ENCODE peak calls at places on chromosomes 7 and 10, in five cellular contexts. One of them, this sample, is unnamed.

GRCh38 chr7:8362723-8363369 is 70.6 kb upstream of the NXPH1 start:
- DNase-seq in right cardiac atrium: no peak
- DNase-seq in GM12865: no peak
- DNase-seq in activated naive CD4-positive, alpha-beta T cell treated with anti-CD3 and anti-CD28 coated beads, Interleukin-2, amount 10 ng/mL, durations not matched to agents 7 days and 5 days: no peak
- DNase-seq in stimulated activated CD8-positive, alpha-beta memory T cell treated with anti-CD3 and anti-CD28 coated beads, Interleukin-7, amount 100 ng/mL, for 1 hour: no peak
- DNase-seq in this sample: no peak

GRCh38 chr10:69317175-69318086 is 39.1 kb downstream of the HK1 start:
- DNase-seq in activated naive CD4-positive, alpha-beta T cell treated with anti-CD3 and anti-CD28 coated beads, Interleukin-2, amount 10 ng/mL, durations not matched to agents 7 days and 5 days: no peak
- DNase-seq in stimulated activated CD8-positive, alpha-beta memory T cell treated with anti-CD3 and anti-CD28 coated beads, Interleukin-7, amount 100 ng/mL, for 1 hour: no peak
- DNase-seq in right cardiac atrium: no peak
- DNase-seq in GM12865: peak
- DNase-seq in this sample: no peak

GRCh38 chr10:5519054-5519453 is 5.7 kb upstream of the CALML3 start:
- DNase-seq in stimulated activated CD8-positive, alpha-beta memory T cell treated with anti-CD3 and anti-CD28 coated beads, Interleukin-7, amount 100 ng/mL, for 1 hour: no peak
- DNase-seq in right cardiac atrium: no peak
- DNase-seq in GM12865: no peak
- DNase-seq in activated naive CD4-positive, alpha-beta T cell treated with anti-CD3 and anti-CD28 coated beads, Interleukin-2, amount 10 ng/mL, durations not matched to agents 7 days and 5 days: no peak
- DNase-seq in this sample: no peak

GRCh38 chr10:100528885-100529472 is 692 bp downstream of the NDUFB8 start:
- DNase-seq in right cardiac atrium: no peak
- DNase-seq in activated naive CD4-positive, alpha-beta T cell treated with anti-CD3 and anti-CD28 coated beads, Interleukin-2, amount 10 ng/mL, durations not matched to agents 7 days and 5 days: no peak
- DNase-seq in GM12865: no peak
- DNase-seq in stimulated activated CD8-positive, alpha-beta memory T cell treated with anti-CD3 and anti-CD28 coated beads, Interleukin-7, amount 100 ng/mL, for 1 hour: no peak
- DNase-seq in this sample: no peak

GRCh38 chr7:122413339-122413738 is 108.8 kb upstream of the FEZF1 start:
- DNase-seq in activated naive CD4-positive, alpha-beta T cell treated with anti-CD3 and anti-CD28 coated beads, Interleukin-2, amount 10 ng/mL, durations not matched to agents 7 days and 5 days: no peak
- DNase-seq in GM12865: no peak
- DNase-seq in stimulated activated CD8-positive, alpha-beta memory T cell treated with anti-CD3 and anti-CD28 coated beads, Interleukin-7, amount 100 ng/mL, for 1 hour: no peak
- DNase-seq in right cardiac atrium: no peak
- DNase-seq in this sample: no peak

GRCh38 chr7:170551-171363 is 21.6 kb upstream of the FAM20C start:
- DNase-seq in GM12865: no peak
- DNase-seq in activated naive CD4-positive, alpha-beta T cell treated with anti-CD3 and anti-CD28 coated beads, Interleukin-2, amount 10 ng/mL, durations not matched to agents 7 days and 5 days: no peak
- DNase-seq in stimulated activated CD8-positive, alpha-beta memory T cell treated with anti-CD3 and anti-CD28 coated beads, Interleukin-7, amount 100 ng/mL, for 1 hour: no peak
- DNase-seq in right cardiac atrium: peak
- DNase-seq in this sample: peak

GRCh38 chr10:50577681-50578350 is 45.9 kb downstream of the SGMS1 start:
- DNase-seq in activated naive CD4-positive, alpha-beta T cell treated with anti-CD3 and anti-CD28 coated beads, Interleukin-2, amount 10 ng/mL, durations not matched to agents 7 days and 5 days: no peak
- DNase-seq in right cardiac atrium: peak
- DNase-seq in stimulated activated CD8-positive, alpha-beta memory T cell treated with anti-CD3 and anti-CD28 coated beads, Interleukin-7, amount 100 ng/mL, for 1 hour: no peak
- DNase-seq in GM12865: peak
- DNase-seq in this sample: no peak

GRCh38 chr10:6052247-6053221 is 9.6 kb downstream of the IL2RA start:
- DNase-seq in activated naive CD4-positive, alpha-beta T cell treated with anti-CD3 and anti-CD28 coated beads, Interleukin-2, amount 10 ng/mL, durations not matched to agents 7 days and 5 days: peak
- DNase-seq in GM12865: peak
- DNase-seq in right cardiac atrium: no peak
- DNase-seq in stimulated activated CD8-positive, alpha-beta memory T cell treated with anti-CD3 and anti-CD28 coated beads, Interleukin-7, amount 100 ng/mL, for 1 hour: peak
- DNase-seq in this sample: no peak

GRCh38 chr10:23096814-23097549 is 1.6 kb downstream of the MSRB2 start:
- DNase-seq in activated naive CD4-positive, alpha-beta T cell treated with anti-CD3 and anti-CD28 coated beads, Interleukin-2, amount 10 ng/mL, durations not matched to agents 7 days and 5 days: no peak
- DNase-seq in GM12865: no peak
- DNase-seq in right cardiac atrium: peak
- DNase-seq in stimulated activated CD8-positive, alpha-beta memory T cell treated with anti-CD3 and anti-CD28 coated beads, Interleukin-7, amount 100 ng/mL, for 1 hour: no peak
- DNase-seq in this sample: no peak

GRCh38 chr7:6226194-6226799 is 46.1 kb downstream of the CYTH3 start:
- DNase-seq in activated naive CD4-positive, alpha-beta T cell treated with anti-CD3 and anti-CD28 coated beads, Interleukin-2, amount 10 ng/mL, durations not matched to agents 7 days and 5 days: no peak
- DNase-seq in stimulated activated CD8-positive, alpha-beta memory T cell treated with anti-CD3 and anti-CD28 coated beads, Interleukin-7, amount 100 ng/mL, for 1 hour: no peak
- DNase-seq in right cardiac atrium: no peak
- DNase-seq in GM12865: no peak
- DNase-seq in this sample: no peak

GRCh38 chr7:117021960-117022359 is 68.7 kb downstream of the ST7 start:
- DNase-seq in activated naive CD4-positive, alpha-beta T cell treated with anti-CD3 and anti-CD28 coated beads, Interleukin-2, amount 10 ng/mL, durations not matched to agents 7 days and 5 days: no peak
- DNase-seq in GM12865: no peak
- DNase-seq in stimulated activated CD8-positive, alpha-beta memory T cell treated with anti-CD3 and anti-CD28 coated beads, Interleukin-7, amount 100 ng/mL, for 1 hour: no peak
- DNase-seq in right cardiac atrium: no peak
- DNase-seq in this sample: no peak

GRCh38 chr7:24703296-24703695 is 54.0 kb downstream of the GSDME start:
- DNase-seq in stimulated activated CD8-positive, alpha-beta memory T cell treated with anti-CD3 and anti-CD28 coated beads, Interleukin-7, amount 100 ng/mL, for 1 hour: no peak
- DNase-seq in GM12865: no peak
- DNase-seq in right cardiac atrium: no peak
- DNase-seq in activated naive CD4-positive, alpha-beta T cell treated with anti-CD3 and anti-CD28 coated beads, Interleukin-2, amount 10 ng/mL, durations not matched to agents 7 days and 5 days: no peak
- DNase-seq in this sample: no peak

GRCh38 chr7:20330797-20331230 is at the start of gene ITGB8:
- DNase-seq in right cardiac atrium: peak
- DNase-seq in activated naive CD4-positive, alpha-beta T cell treated with anti-CD3 and anti-CD28 coated beads, Interleukin-2, amount 10 ng/mL, durations not matched to agents 7 days and 5 days: peak
- DNase-seq in GM12865: peak
- DNase-seq in stimulated activated CD8-positive, alpha-beta memory T cell treated with anti-CD3 and anti-CD28 coated beads, Interleukin-7, amount 100 ng/mL, for 1 hour: no peak
- DNase-seq in this sample: no peak

GRCh38 chr7:139915301-139915863 is 86.3 kb downstream of the TBXAS1 start:
- DNase-seq in right cardiac atrium: no peak
- DNase-seq in stimulated activated CD8-positive, alpha-beta memory T cell treated with anti-CD3 and anti-CD28 coated beads, Interleukin-7, amount 100 ng/mL, for 1 hour: no peak
- DNase-seq in GM12865: no peak
- DNase-seq in activated naive CD4-positive, alpha-beta T cell treated with anti-CD3 and anti-CD28 coated beads, Interleukin-2, amount 10 ng/mL, durations not matched to agents 7 days and 5 days: no peak
- DNase-seq in this sample: no peak

GRCh38 chr7:159119851-159120539 is 24.7 kb downstream of the VIPR2 start:
- DNase-seq in right cardiac atrium: no peak
- DNase-seq in stimulated activated CD8-positive, alpha-beta memory T cell treated with anti-CD3 and anti-CD28 coated beads, Interleukin-7, amount 100 ng/mL, for 1 hour: no peak
- DNase-seq in GM12865: no peak
- DNase-seq in activated naive CD4-positive, alpha-beta T cell treated with anti-CD3 and anti-CD28 coated beads, Interleukin-2, amount 10 ng/mL, durations not matched to agents 7 days and 5 days: peak
- DNase-seq in this sample: peak

GRCh38 chr7:82629583-82629982 is 186.0 kb upstream of the CACNA2D1 start:
- DNase-seq in stimulated activated CD8-positive, alpha-beta memory T cell treated with anti-CD3 and anti-CD28 coated beads, Interleukin-7, amount 100 ng/mL, for 1 hour: no peak
- DNase-seq in activated naive CD4-positive, alpha-beta T cell treated with anti-CD3 and anti-CD28 coated beads, Interleukin-2, amount 10 ng/mL, durations not matched to agents 7 days and 5 days: no peak
- DNase-seq in GM12865: no peak
- DNase-seq in right cardiac atrium: no peak
- DNase-seq in this sample: no peak

GRCh38 chr7:3880221-3880935 is 579.3 kb downstream of the SDK1 start:
- DNase-seq in right cardiac atrium: no peak
- DNase-seq in stimulated activated CD8-positive, alpha-beta memory T cell treated with anti-CD3 and anti-CD28 coated beads, Interleukin-7, amount 100 ng/mL, for 1 hour: no peak
- DNase-seq in GM12865: no peak
- DNase-seq in activated naive CD4-positive, alpha-beta T cell treated with anti-CD3 and anti-CD28 coated beads, Interleukin-2, amount 10 ng/mL, durations not matched to agents 7 days and 5 days: no peak
- DNase-seq in this sample: peak

GRCh38 chr7:148941598-148942280 is 57.6 kb upstream of the EZH2 start:
- DNase-seq in GM12865: peak
- DNase-seq in stimulated activated CD8-positive, alpha-beta memory T cell treated with anti-CD3 and anti-CD28 coated beads, Interleukin-7, amount 100 ng/mL, for 1 hour: no peak
- DNase-seq in right cardiac atrium: peak
- DNase-seq in activated naive CD4-positive, alpha-beta T cell treated with anti-CD3 and anti-CD28 coated beads, Interleukin-2, amount 10 ng/mL, durations not matched to agents 7 days and 5 days: peak
- DNase-seq in this sample: peak

GRCh38 chr10:127398140-127398966 is 150.8 kb upstream of the NPS start:
- DNase-seq in right cardiac atrium: no peak
- DNase-seq in GM12865: no peak
- DNase-seq in stimulated activated CD8-positive, alpha-beta memory T cell treated with anti-CD3 and anti-CD28 coated beads, Interleukin-7, amount 100 ng/mL, for 1 hour: no peak
- DNase-seq in activated naive CD4-positive, alpha-beta T cell treated with anti-CD3 and anti-CD28 coated beads, Interleukin-2, amount 10 ng/mL, durations not matched to agents 7 days and 5 days: no peak
- DNase-seq in this sample: no peak

GRCh38 chr10:68876246-68876918 is 24.7 kb upstream of the DDX50 start:
- DNase-seq in GM12865: no peak
- DNase-seq in stimulated activated CD8-positive, alpha-beta memory T cell treated with anti-CD3 and anti-CD28 coated beads, Interleukin-7, amount 100 ng/mL, for 1 hour: no peak
- DNase-seq in right cardiac atrium: no peak
- DNase-seq in activated naive CD4-positive, alpha-beta T cell treated with anti-CD3 and anti-CD28 coated beads, Interleukin-2, amount 10 ng/mL, durations not matched to agents 7 days and 5 days: no peak
- DNase-seq in this sample: no peak

GRCh38 chr7:123154231-123154860 is 45.4 kb downstream of the SLC13A1 start:
- DNase-seq in stimulated activated CD8-positive, alpha-beta memory T cell treated with anti-CD3 and anti-CD28 coated beads, Interleukin-7, amount 100 ng/mL, for 1 hour: no peak
- DNase-seq in right cardiac atrium: peak
- DNase-seq in GM12865: peak
- DNase-seq in activated naive CD4-positive, alpha-beta T cell treated with anti-CD3 and anti-CD28 coated beads, Interleukin-2, amount 10 ng/mL, durations not matched to agents 7 days and 5 days: peak
- DNase-seq in this sample: no peak

GRCh38 chr7:30430777-30431176 is 47.8 kb downstream of the NOD1 start:
- DNase-seq in right cardiac atrium: no peak
- DNase-seq in stimulated activated CD8-positive, alpha-beta memory T cell treated with anti-CD3 and anti-CD28 coated beads, Interleukin-7, amount 100 ng/mL, for 1 hour: no peak
- DNase-seq in activated naive CD4-positive, alpha-beta T cell treated with anti-CD3 and anti-CD28 coated beads, Interleukin-2, amount 10 ng/mL, durations not matched to agents 7 days and 5 days: no peak
- DNase-seq in GM12865: no peak
- DNase-seq in this sample: peak

GRCh38 chr7:76325092-76325491 is 22.6 kb downstream of the HSPB1 start:
- DNase-seq in stimulated activated CD8-positive, alpha-beta memory T cell treated with anti-CD3 and anti-CD28 coated beads, Interleukin-7, amount 100 ng/mL, for 1 hour: no peak
- DNase-seq in right cardiac atrium: no peak
- DNase-seq in GM12865: no peak
- DNase-seq in activated naive CD4-positive, alpha-beta T cell treated with anti-CD3 and anti-CD28 coated beads, Interleukin-2, amount 10 ng/mL, durations not matched to agents 7 days and 5 days: no peak
- DNase-seq in this sample: no peak

GRCh38 chr7:95391761-95392160 is 4.4 kb downstream of the PON3 start:
- DNase-seq in GM12865: no peak
- DNase-seq in stimulated activated CD8-positive, alpha-beta memory T cell treated with anti-CD3 and anti-CD28 coated beads, Interleukin-7, amount 100 ng/mL, for 1 hour: no peak
- DNase-seq in right cardiac atrium: no peak
- DNase-seq in activated naive CD4-positive, alpha-beta T cell treated with anti-CD3 and anti-CD28 coated beads, Interleukin-2, amount 10 ng/mL, durations not matched to agents 7 days and 5 days: no peak
- DNase-seq in this sample: no peak

GRCh38 chr10:77583527-77583926 is 54.1 kb downstream of the KCNMA1 start:
- DNase-seq in right cardiac atrium: no peak
- DNase-seq in activated naive CD4-positive, alpha-beta T cell treated with anti-CD3 and anti-CD28 coated beads, Interleukin-2, amount 10 ng/mL, durations not matched to agents 7 days and 5 days: no peak
- DNase-seq in GM12865: no peak
- DNase-seq in stimulated activated CD8-positive, alpha-beta memory T cell treated with anti-CD3 and anti-CD28 coated beads, Interleukin-7, amount 100 ng/mL, for 1 hour: no peak
- DNase-seq in this sample: no peak

GRCh38 chr7:130363156-130363847 is 17.0 kb upstream of the CPA1 start:
- DNase-seq in stimulated activated CD8-positive, alpha-beta memory T cell treated with anti-CD3 and anti-CD28 coated beads, Interleukin-7, amount 100 ng/mL, for 1 hour: no peak
- DNase-seq in GM12865: peak
- DNase-seq in right cardiac atrium: no peak
- DNase-seq in activated naive CD4-positive, alpha-beta T cell treated with anti-CD3 and anti-CD28 coated beads, Interleukin-2, amount 10 ng/mL, durations not matched to agents 7 days and 5 days: no peak
- DNase-seq in this sample: no peak

GRCh38 chr10:86178401-86179142 is 188.0 kb downstream of the GRID1 start:
- DNase-seq in right cardiac atrium: no peak
- DNase-seq in stimulated activated CD8-positive, alpha-beta memory T cell treated with anti-CD3 and anti-CD28 coated beads, Interleukin-7, amount 100 ng/mL, for 1 hour: no peak
- DNase-seq in GM12865: peak
- DNase-seq in activated naive CD4-positive, alpha-beta T cell treated with anti-CD3 and anti-CD28 coated beads, Interleukin-2, amount 10 ng/mL, durations not matched to agents 7 days and 5 days: peak
- DNase-seq in this sample: no peak

GRCh38 chr7:28330384-28331070 is 81.8 kb upstream of the CREB5 start:
- DNase-seq in right cardiac atrium: no peak
- DNase-seq in GM12865: peak
- DNase-seq in stimulated activated CD8-positive, alpha-beta memory T cell treated with anti-CD3 and anti-CD28 coated beads, Interleukin-7, amount 100 ng/mL, for 1 hour: no peak
- DNase-seq in activated naive CD4-positive, alpha-beta T cell treated with anti-CD3 and anti-CD28 coated beads, Interleukin-2, amount 10 ng/mL, durations not matched to agents 7 days and 5 days: no peak
- DNase-seq in this sample: no peak

GRCh38 chr7:111329367-111330234 is 232.7 kb downstream of the IMMP2L start:
- DNase-seq in activated naive CD4-positive, alpha-beta T cell treated with anti-CD3 and anti-CD28 coated beads, Interleukin-2, amount 10 ng/mL, durations not matched to agents 7 days and 5 days: no peak
- DNase-seq in stimulated activated CD8-positive, alpha-beta memory T cell treated with anti-CD3 and anti-CD28 coated beads, Interleukin-7, amount 100 ng/mL, for 1 hour: no peak
- DNase-seq in GM12865: peak
- DNase-seq in right cardiac atrium: no peak
- DNase-seq in this sample: no peak

GRCh38 chr7:41415051-41415450 is 287.8 kb downstream of the INHBA start:
- DNase-seq in right cardiac atrium: no peak
- DNase-seq in GM12865: no peak
- DNase-seq in activated naive CD4-positive, alpha-beta T cell treated with anti-CD3 and anti-CD28 coated beads, Interleukin-2, amount 10 ng/mL, durations not matched to agents 7 days and 5 days: no peak
- DNase-seq in stimulated activated CD8-positive, alpha-beta memory T cell treated with anti-CD3 and anti-CD28 coated beads, Interleukin-7, amount 100 ng/mL, for 1 hour: no peak
- DNase-seq in this sample: no peak

GRCh38 chr10:70685461-70685911 is 13.2 kb downstream of the ADAMTS14 start:
- DNase-seq in right cardiac atrium: no peak
- DNase-seq in GM12865: no peak
- DNase-seq in stimulated activated CD8-positive, alpha-beta memory T cell treated with anti-CD3 and anti-CD28 coated beads, Interleukin-7, amount 100 ng/mL, for 1 hour: no peak
- DNase-seq in activated naive CD4-positive, alpha-beta T cell treated with anti-CD3 and anti-CD28 coated beads, Interleukin-2, amount 10 ng/mL, durations not matched to agents 7 days and 5 days: no peak
- DNase-seq in this sample: no peak

GRCh38 chr7:77354484-77354883 is 61.7 kb downstream of the GSAP start:
- DNase-seq in GM12865: no peak
- DNase-seq in stimulated activated CD8-positive, alpha-beta memory T cell treated with anti-CD3 and anti-CD28 coated beads, Interleukin-7, amount 100 ng/mL, for 1 hour: no peak
- DNase-seq in right cardiac atrium: no peak
- DNase-seq in activated naive CD4-positive, alpha-beta T cell treated with anti-CD3 and anti-CD28 coated beads, Interleukin-2, amount 10 ng/mL, durations not matched to agents 7 days and 5 days: no peak
- DNase-seq in this sample: no peak

GRCh38 chr10:109992485-109992884 is 15.3 kb upstream of the ADD3 start:
- DNase-seq in GM12865: no peak
- DNase-seq in activated naive CD4-positive, alpha-beta T cell treated with anti-CD3 and anti-CD28 coated beads, Interleukin-2, amount 10 ng/mL, durations not matched to agents 7 days and 5 days: no peak
- DNase-seq in stimulated activated CD8-positive, alpha-beta memory T cell treated with anti-CD3 and anti-CD28 coated beads, Interleukin-7, amount 100 ng/mL, for 1 hour: no peak
- DNase-seq in right cardiac atrium: no peak
- DNase-seq in this sample: no peak

GRCh38 chr7:378551-379455 is 88.8 kb downstream of the FOXL3 start:
- DNase-seq in right cardiac atrium: no peak
- DNase-seq in stimulated activated CD8-positive, alpha-beta memory T cell treated with anti-CD3 and anti-CD28 coated beads, Interleukin-7, amount 100 ng/mL, for 1 hour: no peak
- DNase-seq in GM12865: no peak
- DNase-seq in activated naive CD4-positive, alpha-beta T cell treated with anti-CD3 and anti-CD28 coated beads, Interleukin-2, amount 10 ng/mL, durations not matched to agents 7 days and 5 days: no peak
- DNase-seq in this sample: peak

GRCh38 chr7:86339051-86339450 is 304.7 kb upstream of the GRM3 start:
- DNase-seq in right cardiac atrium: no peak
- DNase-seq in activated naive CD4-positive, alpha-beta T cell treated with anti-CD3 and anti-CD28 coated beads, Interleukin-2, amount 10 ng/mL, durations not matched to agents 7 days and 5 days: no peak
- DNase-seq in stimulated activated CD8-positive, alpha-beta memory T cell treated with anti-CD3 and anti-CD28 coated beads, Interleukin-7, amount 100 ng/mL, for 1 hour: no peak
- DNase-seq in GM12865: no peak
- DNase-seq in this sample: no peak

GRCh38 chr10:3464760-3465405 is 292.3 kb upstream of the PITRM1 start:
- DNase-seq in activated naive CD4-positive, alpha-beta T cell treated with anti-CD3 and anti-CD28 coated beads, Interleukin-2, amount 10 ng/mL, durations not matched to agents 7 days and 5 days: no peak
- DNase-seq in right cardiac atrium: no peak
- DNase-seq in stimulated activated CD8-positive, alpha-beta memory T cell treated with anti-CD3 and anti-CD28 coated beads, Interleukin-7, amount 100 ng/mL, for 1 hour: no peak
- DNase-seq in GM12865: no peak
- DNase-seq in this sample: no peak

GRCh38 chr10:7532723-7533498 is 122.1 kb upstream of the SFMBT2 start:
- DNase-seq in right cardiac atrium: no peak
- DNase-seq in activated naive CD4-positive, alpha-beta T cell treated with anti-CD3 and anti-CD28 coated beads, Interleukin-2, amount 10 ng/mL, durations not matched to agents 7 days and 5 days: no peak
- DNase-seq in stimulated activated CD8-positive, alpha-beta memory T cell treated with anti-CD3 and anti-CD28 coated beads, Interleukin-7, amount 100 ng/mL, for 1 hour: no peak
- DNase-seq in GM12865: no peak
- DNase-seq in this sample: no peak

This sample was measured in kidney.